ENCODE peak calls at places on chromosomes 1 and 21, in six cellular contexts. L is Kasumi-1, A is NCI-H510A, W is left ventricle myocardium inferior, X is GM04504, M is endothelial cell. E is an unnamed sample.

GRCh38 chr1:169238506-169238905 is 129.1 kb downstream of the NME7 start:
- DNase-seq in L (no peak), A (no peak), W (no peak), X (peak; percentile 3), M (no peak), E (no peak)

GRCh38 chr1:106907795-106908194 is 148.7 kb upstream of the PRMT6 start:
- DNase-seq in L (peak; percentile 7), A (no peak), W (no peak), X (no peak), M (no peak), E (no peak)

GRCh38 chr21:17901458-17902092 is 82.4 kb upstream of the C21orf91 start:
- DNase-seq in L (peak; percentile 11), A (no peak), W (no peak), X (no peak), M (no peak), E (no peak)

GRCh38 chr1:71677024-71677423 is 596.2 kb upstream of the ZRANB2 start:
- DNase-seq in L (no peak), A (no peak), W (no peak), X (no peak), M (no peak), E (no peak)

GRCh38 chr1:154626456-154627246 is 18.7 kb upstream of the ADAR start:
- DNase-seq in L (peak; percentile 56), A (no peak), W (no peak), X (peak; percentile 23), M (no peak), E (no peak)

GRCh38 chr1:27592600-27593340 is 11.2 kb downstream of the AHDC1 start:
- DNase-seq in L (no peak), A (no peak), W (no peak), X (no peak), M (no peak), E (no peak)

GRCh38 chr1:219752645-219753044 is 139.7 kb upstream of the ZC3H11B start:
- DNase-seq in L (no peak), A (no peak), W (no peak), X (no peak), M (no peak), E (no peak)

GRCh38 chr1:76141898-76142297 is 67.4 kb downstream of the ST6GALNAC3 start:
- DNase-seq in L (no peak), A (no peak), W (no peak), X (no peak), M (no peak), E (no peak)

GRCh38 chr1:102851616-102852015 is 256.7 kb downstream of the COL11A1 start:
- DNase-seq in L (no peak), A (no peak), W (no peak), X (no peak), M (no peak), E (no peak)

GRCh38 chr1:179082308-179083030 is 599 bp downstream of the TOR3A start:
- DNase-seq in L (peak; percentile 40), A (peak; percentile 5), W (peak; percentile 35), X (no peak), M (peak; percentile 47), E (peak; percentile 73)

GRCh38 chr1:42096565-42096964 is 56.6 kb upstream of the GUCA2B start:
- DNase-seq in L (peak; percentile 56), A (no peak), W (no peak), X (no peak), M (no peak), E (no peak)

GRCh38 chr1:183495420-183495819 is 23.1 kb downstream of the SMG7 start:
- DNase-seq in L (no peak), A (no peak), W (no peak), X (no peak), M (no peak), E (no peak)

GRCh38 chr1:73980324-73981040 is 217.5 kb downstream of the LRRIQ3 start:
- DNase-seq in L (no peak), A (no peak), W (no peak), X (no peak), M (no peak), E (no peak)

GRCh38 chr21:35128526-35128925 is 79.4 kb upstream of the RUNX1 start:
- DNase-seq in L (no peak), A (no peak), W (no peak), X (no peak), M (no peak), E (no peak)

E was measured in mucosa of descending colon.